ENCODE peak calls at places on chromosomes 3 and 15, in six cellular contexts. V is sigmoid colon, U is psoas muscle, O is lower lobe of right lung, T is astrocyte, X is breast epithelium. K is an unnamed sample.

GRCh38 chr15:27449940-27450339 is 479.0 kb downstream of the GABRG3 start:
- DNase-seq in X (no peak), O (no peak), U (no peak), T (no peak), V (no peak), K (no peak)

GRCh38 chr3:167762296-167762695 is 26.8 kb downstream of the SERPINI1 start:
- DNase-seq in V (no peak), X (no peak), U (no peak), O (no peak), T (no peak), K (no peak)

GRCh38 chr15:69459063-69459462 is 6.4 kb downstream of the RPLP1 start:
- DNase-seq in X (no peak), T (no peak), V (no peak), O (no peak), U (no peak), K (no peak)

GRCh38 chr15:74781673-74782595 is at the start of gene CSK:
- DNase-seq in T (no peak), U (peak; percentile 82), X (no peak), O (peak; percentile 83), V (peak; percentile 86), K (peak; percentile 60)

GRCh38 chr15:65550681-65551098 is 20.4 kb downstream of the HACD3 start:
- DNase-seq in V (no peak), T (peak; percentile 80), O (no peak), X (no peak), U (no peak), K (no peak)

GRCh38 chr3:120526011-120526870 is 69.9 kb upstream of the NDUFB4 start:
- DNase-seq in O (no peak), U (no peak), X (no peak), V (no peak), T (no peak), K (no peak)

GRCh38 chr3:129428382-129429079 is at the start of gene EFCAB12:
- DNase-seq in O (peak; percentile 97), U (peak; percentile 95), X (peak; percentile 96), V (peak; percentile 98), T (peak; percentile 79), K (peak; percentile 90)

GRCh38 chr15:84611631-84612030 is 10.8 kb downstream of the ZSCAN2 start:
- DNase-seq in U (no peak), X (no peak), T (peak; percentile 29), O (no peak), V (no peak), K (no peak)

GRCh38 chr15:52567886-52568568 is 803 bp downstream of the ARPP19 start:
- DNase-seq in O (peak; percentile 53), V (no peak), U (no peak), T (no peak), X (no peak), K (peak; percentile 30)

GRCh38 chr3:137761563-137762503 is 2.3 kb upstream of the SOX14 start:
- DNase-seq in V (no peak), T (no peak), O (no peak), U (no peak), X (no peak), K (no peak)

GRCh38 chr15:93121994-93122910 is 33.2 kb upstream of the RGMA start:
- DNase-seq in V (no peak), O (no peak), T (no peak), U (peak; percentile 44), X (no peak), K (no peak)

GRCh38 chr3:156471431-156471830 is 83.5 kb downstream of the SSR3 start:
- DNase-seq in O (no peak), X (no peak), U (no peak), T (peak; percentile 23), V (no peak), K (no peak)

GRCh38 chr15:90214553-90215205 is 13.5 kb downstream of the SEMA4B start:
- DNase-seq in T (no peak), U (no peak), X (no peak), O (no peak), V (no peak), K (no peak)

GRCh38 chr3:88936837-88937236 is 170.6 kb upstream of the EPHA3 start:
- DNase-seq in V (no peak), X (no peak), T (no peak), U (no peak), O (no peak), K (no peak)

GRCh38 chr3:52313774-52314188 is 2.3 kb upstream of the DNAH1 start:
- DNase-seq in T (peak; percentile 24), O (peak; percentile 58), X (no peak), V (no peak), U (no peak), K (no peak)

GRCh38 chr3:115512565-115513410 is 110.5 kb upstream of the GAP43 start:
- DNase-seq in U (no peak), V (no peak), O (peak; percentile 48), X (no peak), T (peak; percentile 56), K (no peak)

GRCh38 chr3:152554980-152555379 is 280.0 kb upstream of the P2RY1 start:
- DNase-seq in U (no peak), T (peak; percentile 4), O (no peak), V (no peak), X (no peak), K (peak; percentile 22)

GRCh38 chr3:155497930-155498647 is 204.6 kb upstream of the STRIT1 start:
- DNase-seq in U (no peak), O (no peak), X (no peak), T (peak; percentile 96), V (no peak), K (no peak)

GRCh38 chr3:16994842-16995535 is 110.2 kb downstream of the PLCL2 start:
- DNase-seq in V (no peak), U (no peak), T (no peak), O (no peak), X (no peak), K (no peak)

GRCh38 chr3:147538034-147538433 is 128.9 kb downstream of the ZIC1 start:
- DNase-seq in V (no peak), O (no peak), U (no peak), T (no peak), X (no peak), K (no peak)

GRCh38 chr15:76057332-76058000 is 2.3 kb upstream of the TMEM266 start:
- DNase-seq in X (no peak), O (no peak), U (no peak), T (no peak), V (no peak), K (no peak)

GRCh38 chr3:188380722-188381121 is 226.8 kb downstream of the LPP start:
- DNase-seq in V (no peak), T (no peak), X (no peak), U (no peak), O (no peak), K (no peak)

GRCh38 chr3:134083008-134083407 is 53.3 kb upstream of the SLCO2A1 start:
- DNase-seq in O (no peak), U (no peak), V (no peak), T (no peak), X (no peak), K (no peak)

GRCh38 chr15:96046620-96047240 is 283.8 kb upstream of the NR2F2 start:
- DNase-seq in X (no peak), T (peak; percentile 60), V (no peak), O (no peak), U (no peak), K (no peak)

GRCh38 chr3:82157952-82158351 is 396.5 kb upstream of the GBE1 start:
- DNase-seq in X (no peak), V (no peak), T (peak; percentile 65), U (no peak), O (no peak), K (no peak)

GRCh38 chr3:180657094-180657493 is 22.2 kb downstream of the CCDC39 start:
- DNase-seq in T (no peak), U (no peak), X (no peak), O (no peak), V (no peak), K (no peak)

GRCh38 chr15:76169013-76169412 is 109.2 kb downstream of the TMEM266 start:
- DNase-seq in U (no peak), T (no peak), O (no peak), X (no peak), V (no peak), K (no peak)

GRCh38 chr15:38721549-38721948 is 156.9 kb upstream of the RASGRP1 start:
- DNase-seq in U (no peak), V (no peak), X (no peak), O (no peak), T (peak; percentile 57), K (no peak)

GRCh38 chr3:142168514-142168913 is 19.2 kb upstream of the TFDP2 start:
- DNase-seq in V (no peak), X (no peak), O (no peak), T (no peak), U (no peak), K (no peak)
- H3K4me3 ChIP-seq in V (no peak overlapping the region), X (no peak overlapping the region), O (no peak overlapping the region), T (no peak overlapping the region), U (no peak overlapping the region), K (no peak overlapping the region)

GRCh38 chr3:105880681-105881290 is 12.0 kb upstream of the CBLB start:
- DNase-seq in X (no peak), V (no peak), T (no peak), U (no peak), O (no peak), K (no peak)
- H3K27ac ChIP-seq in X (no peak overlapping the region), V (no peak overlapping the region), T (no peak overlapping the region), U (no peak overlapping the region), O (no peak overlapping the region), K (no peak overlapping the region)

DNA sequence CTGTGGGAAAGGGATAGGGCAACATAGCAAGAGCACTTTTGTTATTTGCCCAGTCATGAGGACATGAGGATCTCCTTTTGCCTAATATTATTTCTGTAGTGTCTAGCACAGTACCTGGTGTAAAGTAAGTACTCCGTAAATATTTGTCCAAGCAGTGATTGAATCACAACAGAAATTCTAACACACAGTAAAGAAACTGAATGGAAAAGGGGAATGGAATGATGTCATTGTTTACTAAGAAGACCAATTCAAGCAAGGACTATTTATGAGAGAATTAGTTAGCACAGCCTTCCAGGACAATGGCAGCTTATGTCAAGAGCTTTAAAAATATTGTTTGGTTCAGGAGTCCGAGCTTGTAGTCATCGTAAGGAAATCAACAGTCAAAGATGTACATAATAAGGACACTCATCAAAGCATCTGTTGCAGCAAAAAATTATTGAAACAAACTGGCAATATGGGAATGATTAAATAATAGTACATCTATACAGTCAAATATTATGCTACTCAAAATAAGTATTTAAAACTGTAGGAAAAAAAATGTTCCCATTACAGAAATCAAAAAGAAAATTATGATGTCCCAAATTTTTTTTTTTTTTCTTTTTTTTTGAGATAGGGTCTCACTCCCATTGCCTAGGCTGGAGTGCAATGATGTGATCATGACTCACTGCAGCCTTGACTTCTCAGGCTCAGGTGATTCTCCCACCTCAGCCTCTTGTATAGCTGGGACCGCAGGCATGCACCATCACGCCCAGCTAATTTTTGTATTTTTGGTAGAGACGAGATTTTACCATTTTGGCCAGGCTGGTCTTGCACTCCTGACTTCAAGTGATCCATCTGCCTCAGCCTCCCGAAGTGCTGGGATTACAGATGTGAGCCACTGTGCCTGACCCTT is 17.9 kb downstream of the CAPN7 start:
- DNase-seq in X (no peak), T (no peak), U (no peak), V (no peak), O (no peak), K (no peak)
- H3K36me3 ChIP-seq in X (peaks cover 11% of the 10 kb centered on the region), T (peaks cover 40% of the 10 kb centered on the region), U (peaks cover 100% of the 10 kb centered on the region), V (peaks cover 98% of the 10 kb centered on the region), O (peaks cover 100% of the 10 kb centered on the region), K (peaks cover 84% of the 10 kb centered on the region)

DNA sequence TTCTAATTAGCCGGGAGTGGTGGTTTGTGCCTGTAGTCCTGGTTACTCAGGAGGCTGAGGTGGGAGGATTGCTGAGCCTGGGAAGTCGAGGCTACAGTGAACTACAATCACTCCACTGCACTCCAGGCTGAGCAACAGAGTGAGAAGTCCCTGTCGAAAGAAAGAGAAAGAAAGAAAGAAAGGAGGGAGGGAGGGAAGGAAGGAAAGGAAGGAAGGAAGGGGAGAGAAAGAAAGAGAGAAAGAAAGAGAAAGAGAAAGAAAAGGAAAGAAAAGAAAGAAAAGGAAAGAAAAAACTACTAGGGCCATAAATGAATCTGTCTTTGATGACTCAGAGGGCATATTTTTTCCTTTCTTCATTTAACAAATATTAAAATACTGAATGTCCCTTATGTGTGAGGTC is 35.3 kb upstream of the PIAS1 start:
- DNase-seq in T (no peak), V (no peak), O (no peak), U (no peak), X (no peak), K (no peak)
- H3K4me3 ChIP-seq in T (no peak overlapping the region), V (no peak overlapping the region), O (no peak overlapping the region), U (no peak overlapping the region), X (no peak overlapping the region), K (no peak overlapping the region)